ENCODE peak calls at places on chromosomes 16 and 17, in ten cellular contexts. P is RWPE1; G is endothelial cell; L is Calu3; C is brain microvascular endothelial cell; U is CD4-positive, alpha-beta T cell; K is keratinocyte; D is AG04449; X is GM10248; V is BE2C. R is an unnamed sample.

GRCh38 chr17:51612692-51613091 is 352.3 kb downstream of the UTP18 start:
- DNase-seq in X (no peak), C (no peak), G (no peak), P (no peak), K (no peak), D (no peak), L (no peak), U (no peak), V (no peak), R (no peak)

GRCh38 chr17:51487947-51488346 is 227.6 kb downstream of the UTP18 start:
- DNase-seq in L (peak; percentile 11), G (peak; percentile 5), D (no peak), X (no peak), U (no peak), K (no peak), C (no peak), P (peak; percentile 5), V (peak; percentile 31), R (no peak)

GRCh38 chr16:87464691-87465300 is 28.0 kb downstream of the ZCCHC14 start:
- DNase-seq in X (peak; percentile 60), D (peak; percentile 59), P (peak; percentile 57), G (peak; percentile 45), K (no peak), V (peak; percentile 47), C (peak; percentile 81), L (peak; percentile 14), U (no peak), R (no peak)

GRCh38 chr17:1108810-1109605 is 70.8 kb downstream of the ABR start:
- DNase-seq in V (peak; percentile 34), X (peak; percentile 71), C (no peak), L (peak; percentile 30), G (peak; percentile 67), P (peak; percentile 38), D (no peak), K (no peak), U (peak; percentile 65), R (no peak)

GRCh38 chr17:41702712-41703111 is 9.4 kb upstream of the GAST start:
- DNase-seq in G (no peak), L (no peak), V (no peak), C (no peak), U (no peak), P (no peak), X (no peak), D (no peak), K (no peak), R (no peak)

GRCh38 chr17:46764709-46765401 is 53.6 kb downstream of the WNT3 start:
- DNase-seq in G (no peak), D (peak; percentile 60), C (peak; percentile 42), P (peak; percentile 42), V (peak; percentile 71), L (no peak), K (no peak), X (no peak), U (no peak), R (no peak)

GRCh38 chr16:82108774-82109173 is 61.2 kb downstream of the MPHOSPH6 start:
- DNase-seq in G (no peak), L (no peak), X (no peak), D (no peak), P (no peak), K (no peak), C (no peak), U (no peak), V (no peak), R (no peak)

GRCh38 chr16:84685210-84685609 is 14.6 kb upstream of the USP10 start:
- DNase-seq in X (no peak), G (no peak), C (no peak), P (no peak), D (no peak), U (no peak), K (no peak), L (no peak), V (no peak), R (no peak)

GRCh38 chr17:21127508-21128077 is 829 bp downstream of the DHRS7B start:
- DNase-seq in C (no peak), L (no peak), X (no peak), K (no peak), U (no peak), P (no peak), D (no peak), V (no peak), G (no peak), R (no peak)

GRCh38 chr17:21125862-21126261 is 902 bp upstream of the DHRS7B start:
- DNase-seq in U (peak; percentile 48), V (no peak), L (no peak), D (no peak), G (no peak), P (no peak), C (no peak), X (no peak), K (no peak), R (no peak)

GRCh38 chr17:21129023-21129681 is 2.4 kb downstream of the DHRS7B start:
- DNase-seq in D (peak; percentile 28), X (no peak), P (no peak), K (no peak), G (peak; percentile 34), L (peak; percentile 29), C (peak; percentile 43), U (no peak), V (peak; percentile 31), R (no peak)

GRCh38 chr17:21124096-21124495 is 2.7 kb upstream of the DHRS7B start:
- DNase-seq in L (peak; percentile 11), P (no peak), D (no peak), U (no peak), K (no peak), G (no peak), V (no peak), C (no peak), X (no peak), R (no peak)

GRCh38 chr17:21126645-21127507 is at the start of gene DHRS7B:
- DNase-seq in V (peak; percentile 88), K (peak; percentile 92), C (peak; percentile 89), U (peak; percentile 95), P (peak; percentile 99), G (peak; percentile 94), L (peak; percentile 94), D (peak; percentile 26), X (peak; percentile 98), R (peak; percentile 98)
- TF ChIP-seq CTCF in V (no peak), K (no peak), C (no peak), U (no peak), P (no peak), G (no peak), L (no peak), D (no peak), X (peak; percentile 18), R (no peak)

GRCh38 chr17:21464611-21465021 is 88.5 kb downstream of the KCNJ12 start:
- DNase-seq in K (no peak), U (no peak), C (no peak), V (no peak), X (no peak), L (no peak), G (no peak), D (no peak), P (no peak), R (no peak)

GRCh38 chr17:21470861-21471260 is 94.7 kb downstream of the KCNJ12 start:
- DNase-seq in U (no peak), C (no peak), K (no peak), P (no peak), L (no peak), V (no peak), D (no peak), X (no peak), G (no peak), R (no peak)

GRCh38 chr17:21467196-21467595 is 91.0 kb downstream of the KCNJ12 start:
- DNase-seq in P (no peak), G (no peak), C (no peak), X (no peak), D (no peak), K (no peak), V (no peak), U (no peak), L (no peak), R (no peak)

GRCh38 chr17:21466550-21466949 is 90.4 kb downstream of the KCNJ12 start:
- DNase-seq in P (no peak), V (no peak), K (no peak), D (no peak), X (no peak), G (no peak), U (no peak), L (no peak), C (no peak), R (no peak)

DNA sequence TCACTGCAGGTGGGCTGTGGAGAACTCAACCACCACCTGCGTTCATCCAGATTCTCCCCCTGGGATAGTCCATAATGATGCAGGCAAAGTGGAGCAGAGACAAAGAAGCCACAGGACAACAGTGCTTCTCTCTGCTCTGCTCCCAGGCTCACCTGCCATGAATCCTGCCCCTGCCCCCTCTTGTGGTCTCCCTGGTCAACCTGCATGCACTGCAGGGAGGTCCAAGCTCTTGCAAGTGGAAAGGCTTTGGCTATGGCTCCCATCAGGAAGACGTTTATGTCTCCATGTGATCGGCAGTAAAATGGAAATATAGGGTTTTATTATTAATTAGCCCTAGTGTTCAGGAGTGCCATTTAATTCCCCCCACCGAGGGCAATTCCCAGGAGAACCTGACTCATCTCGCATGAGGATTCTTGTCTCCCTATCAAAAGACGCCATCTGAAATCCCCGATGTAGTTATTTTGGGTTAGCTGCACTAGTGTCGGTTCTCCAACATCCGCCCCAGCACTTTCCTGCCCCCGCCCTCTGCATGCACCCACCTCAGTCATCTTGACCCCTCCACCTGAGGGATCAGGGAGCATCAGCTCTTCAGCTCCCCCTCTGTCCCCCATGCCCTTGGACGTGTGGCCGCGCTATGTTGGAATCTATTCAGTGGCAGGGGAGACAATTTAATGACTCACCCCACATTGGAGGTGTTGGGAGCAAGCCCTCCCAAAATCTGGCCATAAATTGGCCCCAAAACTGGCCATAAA is 91.8 kb downstream of the KCNJ12 start:
- DNase-seq in U (no peak), D (no peak), G (no peak), X (no peak), K (no peak), C (no peak), P (no peak), L (no peak), V (no peak), R (no peak)
- TF ChIP-seq CTCF in U (no peak), D (no peak), G (no peak), X (no peak), K (no peak), C (no peak), P (no peak), L (no peak), V (no peak), R (no peak)

DNA sequence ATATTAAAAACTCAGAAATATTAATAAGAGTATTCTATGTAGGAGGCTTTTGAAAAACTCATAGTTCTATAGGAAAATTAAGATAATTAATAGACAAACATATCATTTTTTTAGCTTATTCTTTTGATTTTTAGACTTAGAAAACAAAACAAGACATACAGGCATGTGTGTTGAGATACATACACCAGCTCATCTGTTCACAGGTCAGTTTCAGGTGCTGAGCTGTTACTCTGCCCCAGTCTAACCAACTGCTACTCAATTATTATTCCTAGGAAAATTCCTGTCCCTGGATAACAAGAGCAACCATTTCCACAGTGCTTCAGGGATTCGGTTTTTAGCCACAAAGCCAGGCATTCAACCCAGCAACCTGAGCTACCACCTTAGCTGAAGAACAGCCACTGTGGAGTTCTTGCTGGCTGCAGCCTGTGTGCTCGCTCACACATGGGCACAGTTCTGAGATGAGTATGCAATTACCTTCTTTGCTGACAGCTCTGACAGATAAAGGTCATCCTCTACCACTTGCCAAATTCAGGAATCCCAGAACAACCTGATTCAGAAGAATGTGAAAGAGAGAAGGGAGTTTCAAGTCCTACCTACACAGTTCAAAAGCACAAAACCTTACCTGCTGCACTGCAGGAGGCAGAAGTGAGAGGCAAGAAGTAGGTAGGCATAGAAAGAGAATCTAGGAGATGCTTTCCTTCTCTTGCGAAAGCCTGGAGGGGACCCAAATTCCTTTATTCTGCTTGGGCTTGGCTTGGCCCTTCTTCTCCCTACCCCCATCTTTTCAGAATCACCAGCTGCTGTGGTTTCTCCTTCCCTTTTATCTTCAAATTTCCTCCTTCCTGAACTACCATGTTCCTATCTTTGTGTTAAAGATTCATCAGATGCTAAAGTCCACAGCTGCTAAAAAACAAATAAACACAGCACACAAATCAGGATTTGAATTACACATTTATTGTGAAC is 62.7 kb downstream of the TEX2 start:
- DNase-seq in G (no peak), L (no peak), C (no peak), K (no peak), P (no peak), D (no peak), X (peak; percentile 27), U (no peak), V (no peak), R (no peak)
- TF ChIP-seq CTCF in G (no peak), L (no peak), C (no peak), K (peak; percentile 4), P (no peak), D (no peak), X (no peak), U (no peak), V (no peak), R (no peak)

DNA sequence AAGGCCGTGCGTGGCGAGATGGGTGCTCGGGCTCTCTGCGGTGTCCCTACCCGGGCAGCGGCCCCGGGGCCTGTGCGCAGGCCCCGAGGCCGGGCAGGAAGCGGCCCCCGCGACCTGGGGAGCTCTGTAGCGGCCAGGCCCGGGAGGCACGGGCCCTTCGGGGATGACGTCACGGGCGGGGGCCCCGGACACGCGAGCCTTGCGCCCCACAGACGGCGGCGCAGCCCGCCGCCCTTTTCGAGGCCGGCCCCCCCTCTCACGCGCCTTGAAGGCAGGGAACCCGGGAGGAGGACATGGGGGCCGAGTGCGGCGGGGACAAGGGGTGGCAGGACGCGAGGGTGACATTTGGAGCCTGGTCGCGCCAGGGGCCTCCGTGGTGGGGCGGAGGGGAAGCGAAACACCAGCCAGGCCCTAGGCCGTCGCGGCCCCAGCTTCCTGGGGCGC is 1.1 kb downstream of the RAI1 start:
- DNase-seq in P (no peak), C (no peak), K (no peak), X (peak; percentile 82), V (peak; percentile 26), U (peak; percentile 23), L (no peak), D (no peak), G (peak; percentile 29), R (peak; percentile 43)
- TF ChIP-seq CTCF in P (no peak), C (no peak), K (no peak), X (no peak), V (no peak), U (no peak), L (no peak), D (no peak), G (no peak), R (no peak)